ENCODE peak calls at places on chromosomes 3 and 15, in six cellular contexts. U, T, G, X, Z and J are unnamed samples.
A peak's percentile ranks its signal among the peaks of the same experiment; 100 is the strongest.

GRCh38 chr15:83424101-83424500 is 23.0 kb upstream of the SH3GL3 start:
- DNase-seq in U (no peak), T (no peak), G (no peak), X (no peak), Z (no peak), J (no peak)

GRCh38 chr15:50116477-50116876 is 2.6 kb downstream of the ATP8B4 start:
- DNase-seq in U (peak; percentile 8), T (no peak), G (peak; percentile 42), X (no peak), Z (no peak), J (peak; percentile 60)

GRCh38 chr3:39064646-39065045 is 12.8 kb downstream of the WDR48 start:
- DNase-seq in U (no peak), T (no peak), G (peak; percentile 21), X (no peak), Z (no peak), J (no peak)

GRCh38 chr3:141402476-141403171 is 34.3 kb downstream of the ZBTB38 start:
- DNase-seq in U (peak; percentile 21), T (peak; percentile 44), G (peak; percentile 83), X (peak; percentile 68), Z (peak; percentile 47), J (no peak)

GRCh38 chr3:106088270-106088669 is 219.5 kb upstream of the CBLB start:
- DNase-seq in U (no peak), T (no peak), G (no peak), X (no peak), Z (no peak), J (no peak)

GRCh38 chr3:120162400-120162799 is 68.2 kb upstream of the GSK3B start:
- DNase-seq in U (no peak), T (no peak), G (peak; percentile 81), X (no peak), Z (no peak), J (no peak)

GRCh38 chr3:194266658-194267005 is 84.5 kb downstream of the CPN2 start:
- DNase-seq in U (no peak), T (no peak), G (no peak), X (no peak), Z (no peak), J (no peak)

GRCh38 chr15:37824717-37825382 is 109.6 kb upstream of the TMCO5A start:
- DNase-seq in U (peak; percentile 1), T (no peak), G (peak; percentile 94), X (no peak), Z (no peak), J (no peak)

GRCh38 chr15:45646220-45646619 is 11.4 kb downstream of the SQOR start:
- DNase-seq in U (no peak), T (no peak), G (peak; percentile 52), X (no peak), Z (no peak), J (no peak)

GRCh38 chr3:44960387-44961026 is 15.5 kb downstream of the ZDHHC3 start:
- DNase-seq in U (no peak), T (no peak), G (no peak), X (no peak), Z (no peak), J (no peak)

GRCh38 chr3:186198442-186198841 is 89.6 kb upstream of the ETV5 start:
- DNase-seq in U (no peak), T (no peak), G (no peak), X (no peak), Z (no peak), J (no peak)

GRCh38 chr3:126146525-126147146 is 33.8 kb downstream of the ALDH1L1 start:
- DNase-seq in U (no peak), T (no peak), G (no peak), X (no peak), Z (no peak), J (no peak)

GRCh38 chr3:38610436-38610835 is 39.1 kb downstream of the SCN5A start:
- DNase-seq in U (no peak), T (no peak), G (no peak), X (no peak), Z (no peak), J (no peak)